ENCODE peak calls at places on chromosomes 1 and 21, in ten cellular contexts. U, Z, M, I, R, S, T, C, D and Y are unnamed samples.

GRCh38 chr1:22291494-22291893 is 148.6 kb upstream of the WNT4 start:
- DNase-seq in U (no peak), Z (no peak), M (no peak), I (peak), R (no peak), S (no peak), T (no peak), C (no peak), D (no peak), Y (no peak)

GRCh38 chr1:215992620-215993019 is 425.5 kb downstream of the KCTD3 start:
- DNase-seq in U (no peak), Z (peak), M (no peak), I (no peak), R (no peak), S (peak), T (no peak), C (no peak), D (no peak), Y (peak)

GRCh38 chr1:247448107-247448778 is 9.7 kb downstream of the OR2B11 start:
- DNase-seq in U (peak), Z (peak), M (no peak), I (peak), R (peak), S (peak), T (no peak), C (peak), D (peak), Y (peak)

GRCh38 chr21:15210235-15210678 is 145.5 kb upstream of the NRIP1 start:
- DNase-seq in U (no peak), Z (peak), M (no peak), I (peak), R (no peak), S (peak), T (no peak), C (peak), D (no peak), Y (no peak)

GRCh38 chr1:54883349-54884102 is 3.5 kb downstream of the DHCR24 start:
- DNase-seq in U (no peak), Z (peak), M (no peak), I (no peak), R (no peak), S (no peak), T (no peak), C (no peak), D (no peak), Y (no peak)

GRCh38 chr1:31615414-31615813 is 2.1 kb upstream of the HCRTR1 start:
- DNase-seq in U (no peak), Z (no peak), M (no peak), I (no peak), R (no peak), S (no peak), T (no peak), C (no peak), D (no peak), Y (no peak)

GRCh38 chr1:18681423-18681835 is 50.8 kb downstream of the PAX7 start:
- DNase-seq in U (no peak), Z (no peak), M (no peak), I (no peak), R (no peak), S (no peak), T (peak), C (no peak), D (no peak), Y (no peak)

GRCh38 chr1:150720098-150720497 is 597 bp downstream of the HORMAD1 start:
- DNase-seq in U (no peak), Z (no peak), M (no peak), I (no peak), R (no peak), S (no peak), T (no peak), C (no peak), D (no peak), Y (no peak)

GRCh38 chr21:31514598-31514997 is 144.9 kb upstream of the SOD1 start:
- DNase-seq in U (no peak), Z (no peak), M (no peak), I (no peak), R (no peak), S (peak), T (no peak), C (no peak), D (no peak), Y (peak)

GRCh38 chr1:204417231-204417997 is 5.8 kb upstream of the PPP1R15B start:
- DNase-seq in U (peak), Z (peak), M (no peak), I (peak), R (peak), S (peak), T (no peak), C (peak), D (peak), Y (peak)

DNA sequence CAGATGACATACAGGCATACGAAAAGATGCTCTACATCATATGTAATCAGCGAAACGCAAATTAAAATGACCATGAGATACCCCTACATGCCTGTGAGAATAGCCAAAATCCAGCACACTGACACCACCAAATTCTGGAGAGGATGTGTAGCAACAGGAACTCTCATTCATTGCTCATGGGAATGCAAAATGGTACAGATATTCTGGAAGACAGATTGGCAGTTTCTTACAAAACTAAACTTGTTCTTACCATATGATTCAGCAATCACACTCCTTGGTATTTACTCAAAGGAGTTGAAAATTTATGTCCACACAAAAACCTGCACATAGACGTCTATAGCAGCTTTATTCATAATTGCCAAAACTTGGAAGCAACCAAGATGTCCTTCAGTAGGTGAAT is 52.6 kb downstream of the TM2D1 start:
- DNase-seq in U (no peak), Z (no peak), M (no peak), I (no peak), R (no peak), S (no peak), T (no peak), C (no peak), D (no peak), Y (no peak)
- H3K4me3 ChIP-seq in U (no peak), Z (no peak), M (no peak), I (no peak), R (no peak), S (no peak), T (no peak), C (no peak), D (no peak), Y (no peak)

DNA sequence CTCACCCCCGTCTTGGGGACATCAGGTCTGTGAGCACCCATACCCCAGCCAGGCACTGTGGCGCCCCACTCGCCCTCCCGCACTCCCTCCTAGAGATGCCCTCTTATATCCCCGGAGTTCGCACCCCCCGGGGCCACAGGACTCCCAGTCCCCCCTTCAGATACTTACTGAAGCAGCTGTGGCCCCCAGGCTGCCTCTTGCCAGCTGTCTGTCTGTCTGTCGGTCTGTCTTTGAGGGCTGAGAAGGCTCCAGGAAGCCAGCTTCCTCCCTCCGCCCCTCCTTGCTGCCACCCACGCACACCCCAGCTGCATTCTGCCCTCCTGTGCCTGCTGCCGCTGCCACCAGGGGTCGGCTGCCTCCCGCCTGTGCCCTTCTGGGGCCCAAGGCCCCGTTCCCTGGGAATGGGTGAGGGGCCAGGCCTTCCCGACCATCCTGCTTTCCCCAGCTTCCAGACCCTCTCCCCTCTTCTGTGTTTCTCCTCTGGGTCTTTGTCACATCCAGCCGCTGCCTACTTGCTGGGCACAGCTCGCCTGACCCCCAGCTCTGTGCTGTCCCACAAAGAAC is at the start of gene PTPN7:
- DNase-seq in U (no peak), Z (no peak), M (no peak), I (no peak), R (no peak), S (no peak), T (peak), C (peak), D (no peak), Y (no peak)
- H3K4me3 ChIP-seq in U (peak), Z (no peak), M (no peak), I (no peak), R (no peak), S (no peak), T (peak), C (peak), D (peak), Y (no peak)

GRCh38 chr1:2321258-2321657 is 70.1 kb downstream of the MORN1 start:
- DNase-seq in U (no peak), Z (no peak), M (no peak), I (no peak), R (no peak), S (no peak), T (no peak), C (no peak), D (no peak), Y (no peak)

GRCh38 chr1:2320760-2321159 is 70.6 kb downstream of the MORN1 start:
- DNase-seq in U (no peak), Z (no peak), M (no peak), I (no peak), R (no peak), S (no peak), T (no peak), C (no peak), D (no peak), Y (no peak)

GRCh38 chr1:2323575-2323974 is 67.8 kb downstream of the MORN1 start:
- DNase-seq in U (no peak), Z (no peak), M (no peak), I (no peak), R (no peak), S (no peak), T (no peak), C (no peak), D (no peak), Y (no peak)

GRCh38 chr1:2322065-2322571 is 69.2 kb downstream of the MORN1 start:
- DNase-seq in U (no peak), Z (peak), M (no peak), I (peak), R (peak), S (no peak), T (no peak), C (peak), D (peak), Y (peak)

DNA sequence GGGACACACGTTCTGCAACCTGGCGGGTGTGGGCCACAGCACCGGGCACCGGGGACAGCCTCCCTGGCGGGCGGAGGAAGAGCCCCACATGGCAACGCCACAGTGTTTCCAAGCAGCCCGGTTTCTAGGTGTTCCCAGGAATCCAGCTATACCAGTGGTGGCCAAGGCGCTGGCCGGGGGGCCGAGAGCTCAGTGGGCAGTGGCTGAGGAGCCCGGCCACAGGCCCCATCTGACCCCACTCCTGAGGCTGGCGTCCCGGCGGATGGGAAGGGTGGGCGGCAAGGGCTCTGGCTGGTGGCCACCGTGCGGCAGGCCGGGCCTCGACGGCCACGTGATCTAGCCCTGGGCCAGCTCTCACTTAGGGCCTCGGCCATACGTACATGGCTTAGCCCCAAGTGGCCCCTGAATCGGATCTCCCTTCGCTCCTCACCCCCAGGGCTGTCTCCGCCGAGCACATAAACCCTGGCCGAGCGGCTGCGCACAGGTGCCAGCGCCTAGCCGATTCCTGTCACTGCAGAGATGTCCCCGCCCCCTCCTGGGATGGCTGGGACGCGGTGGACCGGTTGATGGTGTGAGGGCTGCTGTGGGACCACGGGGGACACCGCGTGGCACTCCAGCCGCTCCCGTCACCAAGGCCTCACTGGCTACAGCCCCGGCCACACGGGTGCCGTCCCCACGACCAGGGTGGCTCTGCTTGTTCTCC is 68.6 kb downstream of the MORN1 start:
- DNase-seq in U (no peak), Z (no peak), M (no peak), I (no peak), R (peak), S (no peak), T (no peak), C (no peak), D (peak), Y (no peak)
- H3K4me3 ChIP-seq in U (no peak), Z (no peak), M (peak), I (no peak), R (peak), S (no peak), T (no peak), C (no peak), D (peak), Y (no peak)

GRCh38 chr1:209936125-209936524 is 1.9 kb upstream of the SYT14 start:
- DNase-seq in U (no peak), Z (no peak), M (no peak), I (no peak), R (no peak), S (no peak), T (no peak), C (no peak), D (no peak), Y (no peak)

DNA sequence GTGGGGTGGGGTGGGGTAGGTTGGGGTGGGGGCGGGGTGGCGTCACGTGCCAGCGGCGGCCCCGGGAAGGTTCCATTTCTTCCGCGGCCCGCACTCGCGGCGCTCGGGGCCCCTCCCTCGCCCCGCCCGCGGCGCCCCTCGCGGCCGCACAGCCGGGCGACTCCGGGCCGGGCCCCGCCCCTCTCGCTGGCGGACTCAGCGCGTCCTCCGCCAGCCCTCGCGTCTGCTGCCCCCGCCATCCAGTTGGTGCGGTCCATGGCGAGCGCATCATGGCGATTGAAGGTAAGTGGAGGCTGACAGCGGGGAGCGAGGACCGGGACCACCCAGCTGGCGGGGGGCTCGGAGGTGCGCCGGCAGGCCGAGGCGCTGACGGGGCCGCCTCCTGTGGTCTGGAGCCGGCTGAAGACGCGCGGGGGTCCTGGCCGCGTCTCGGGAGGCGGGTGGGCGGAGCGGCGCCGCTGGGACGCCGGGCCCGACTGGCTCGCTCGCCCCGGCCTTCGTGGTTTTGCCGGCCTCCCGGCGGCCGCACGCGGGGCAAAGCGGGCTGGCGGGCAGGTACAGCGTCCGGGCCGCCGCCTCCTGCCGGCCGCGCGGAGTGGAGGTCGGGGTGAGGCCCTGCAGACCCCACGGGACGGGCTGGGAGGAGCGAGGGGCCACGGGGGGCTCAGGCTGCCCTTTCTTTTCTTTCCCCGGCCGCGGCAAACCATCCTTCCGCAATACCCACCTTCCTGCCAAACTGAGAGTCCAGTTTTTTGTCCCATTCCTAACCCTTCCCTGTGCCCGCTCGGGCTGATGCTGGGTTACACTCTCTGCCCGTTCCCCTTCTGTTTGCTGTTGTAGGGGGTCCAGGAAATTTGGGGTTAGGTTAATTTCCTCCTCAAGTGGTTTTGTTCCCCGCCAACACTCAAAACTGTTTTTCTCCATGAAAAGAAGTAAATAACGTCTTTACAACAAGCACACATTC is at the start of gene SYT14:
- DNase-seq in U (no peak), Z (peak), M (no peak), I (peak), R (no peak), S (peak), T (no peak), C (no peak), D (no peak), Y (peak)
- H3K4me3 ChIP-seq in U (no peak), Z (peak), M (peak), I (peak), R (no peak), S (peak), T (no peak), C (peak), D (no peak), Y (peak)

GRCh38 chr1:161884475-161884874 is 118.4 kb downstream of the ATF6 start:
- DNase-seq in U (no peak), Z (no peak), M (no peak), I (no peak), R (no peak), S (no peak), T (no peak), C (no peak), D (no peak), Y (no peak)
- H3K4me3 ChIP-seq in U (no peak), Z (no peak), M (no peak), I (no peak), R (no peak), S (no peak), T (no peak), C (no peak), D (no peak), Y (no peak)

GRCh38 chr1:116091083-116091482 is 20.1 kb upstream of the MAB21L3 start:
- DNase-seq in U (no peak), Z (no peak), M (no peak), I (no peak), R (no peak), S (no peak), T (no peak), C (no peak), D (no peak), Y (no peak)

GRCh38 chr1:116095027-116095426 is 16.2 kb upstream of the MAB21L3 start:
- DNase-seq in U (no peak), Z (no peak), M (no peak), I (no peak), R (no peak), S (no peak), T (no peak), C (no peak), D (no peak), Y (no peak)

GRCh38 chr1:116089870-116090269 is 21.3 kb upstream of the MAB21L3 start:
- DNase-seq in U (no peak), Z (no peak), M (no peak), I (no peak), R (no peak), S (no peak), T (no peak), C (no peak), D (no peak), Y (no peak)

GRCh38 chr1:116096013-116096618 is 15.1 kb upstream of the MAB21L3 start:
- DNase-seq in U (no peak), Z (no peak), M (no peak), I (no peak), R (no peak), S (no peak), T (no peak), C (no peak), D (no peak), Y (no peak)

DNA sequence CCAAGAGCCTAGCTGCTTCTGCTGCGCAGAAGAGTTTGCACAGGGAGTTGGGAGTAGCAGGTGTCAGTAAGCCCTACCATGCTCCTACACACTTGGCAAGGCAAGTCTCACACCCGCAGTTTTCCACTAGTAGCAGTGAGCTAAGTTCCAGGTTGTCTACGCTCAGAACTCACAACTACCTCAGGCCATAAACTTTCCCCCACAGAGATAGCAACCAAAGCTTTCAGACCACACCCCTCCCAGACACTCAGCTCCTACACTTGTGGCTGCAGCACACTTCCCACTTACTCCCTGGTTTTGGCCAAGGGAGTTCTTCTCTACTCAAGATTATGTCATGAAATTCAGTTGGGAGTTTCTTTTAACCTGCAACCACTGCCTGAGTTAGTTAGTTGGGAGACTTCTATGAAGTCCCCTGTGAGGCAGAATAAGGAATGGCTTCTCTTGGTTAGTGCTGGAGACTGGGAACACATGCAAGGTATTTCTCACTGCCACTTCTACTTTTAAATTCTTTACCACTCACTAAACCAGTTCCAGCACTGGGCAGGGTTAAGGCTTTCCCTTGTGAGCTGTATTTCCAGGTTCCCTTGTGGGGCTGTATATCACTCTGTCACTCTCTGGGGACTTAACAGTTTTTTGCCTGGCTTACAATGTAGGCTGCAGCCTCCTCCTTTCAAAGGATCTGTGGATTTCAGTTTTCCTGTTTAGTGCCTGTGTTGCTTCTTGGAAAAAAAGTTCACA is 18.3 kb upstream of the MAB21L3 start:
- DNase-seq in U (no peak), Z (no peak), M (no peak), I (no peak), R (no peak), S (no peak), T (no peak), C (no peak), D (no peak), Y (no peak)
- H3K4me3 ChIP-seq in U (no peak), Z (no peak), M (no peak), I (no peak), R (no peak), S (no peak), T (no peak), C (no peak), D (no peak), Y (no peak)

GRCh38 chr1:234957330-234958065 is 171.1 kb downstream of the TOMM20 start:
- DNase-seq in U (peak), Z (peak), M (no peak), I (no peak), R (peak), S (no peak), T (no peak), C (peak), D (no peak), Y (peak)
- H3K4me3 ChIP-seq in U (no peak), Z (no peak), M (no peak), I (no peak), R (no peak), S (no peak), T (no peak), C (no peak), D (no peak), Y (no peak)

GRCh38 chr1:9472386-9473031 is 66.8 kb upstream of the SLC25A33 start:
- DNase-seq in U (no peak), Z (no peak), M (no peak), I (no peak), R (no peak), S (no peak), T (no peak), C (no peak), D (no peak), Y (no peak)
- H3K4me3 ChIP-seq in U (no peak), Z (no peak), M (no peak), I (no peak), R (no peak), S (no peak), T (no peak), C (no peak), D (no peak), Y (no peak)

DNA sequence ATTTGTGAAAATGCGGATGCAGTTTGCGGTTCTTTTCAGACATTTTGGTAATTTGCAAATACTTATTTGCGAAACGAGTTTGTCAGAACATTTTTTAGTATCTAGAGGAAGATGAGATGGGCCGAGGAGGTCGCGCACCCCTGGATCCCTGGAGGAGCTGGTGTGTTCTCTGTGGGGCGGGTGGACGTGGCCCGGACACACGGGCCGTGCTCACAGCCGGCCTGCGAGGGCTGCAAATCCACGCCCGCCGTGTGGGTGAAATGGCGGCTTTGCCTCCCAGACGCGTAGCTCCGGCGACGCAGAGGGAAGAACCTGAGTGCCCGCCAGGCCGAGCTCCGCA is 9.3 kb upstream of the TTLL10 start:
- DNase-seq in U (no peak), Z (no peak), M (no peak), I (no peak), R (no peak), S (no peak), T (no peak), C (no peak), D (no peak), Y (no peak)
- H3K4me3 ChIP-seq in U (peak), Z (no peak), M (no peak), I (peak), R (no peak), S (no peak), T (no peak), C (peak), D (no peak), Y (no peak)

GRCh38 chr1:160608514-160608913 is 29.2 kb upstream of the CD84 start:
- DNase-seq in U (no peak), Z (no peak), M (no peak), I (no peak), R (no peak), S (no peak), T (no peak), C (no peak), D (no peak), Y (no peak)
- H3K4me3 ChIP-seq in U (no peak), Z (no peak), M (no peak), I (no peak), R (no peak), S (no peak), T (no peak), C (no peak), D (no peak), Y (no peak)